ENCODE peak calls at places on chromosomes 7 and 10, in seven cellular contexts. W, Q, A, N, C, S and U are unnamed samples.

GRCh38 chr10:13668126-13668525 is 81.4 kb downstream of the PRPF18 start:
- DNase-seq in W (no peak), Q (no peak), A (no peak), N (no peak), C (no peak), S (no peak), U (no peak)

GRCh38 chr10:89100680-89101079 is 106.4 kb downstream of the CH25H start:
- DNase-seq in W (no peak), Q (no peak), A (peak; percentile 48), N (peak; percentile 90), C (no peak), S (peak; percentile 62), U (no peak)

GRCh38 chr7:12004547-12004946 is 172.5 kb upstream of the THSD7A start:
- DNase-seq in W (no peak), Q (no peak), A (no peak), N (no peak), C (no peak), S (no peak), U (peak; percentile 26)

GRCh38 chr7:64521409-64521984 is 41.4 kb downstream of the ZNF680 start:
- DNase-seq in W (no peak), Q (no peak), A (no peak), N (no peak), C (no peak), S (no peak), U (no peak)

GRCh38 chr10:35127289-35127891 is 744 bp downstream of the CREM start:
- DNase-seq in W (peak; percentile 43), Q (peak; percentile 32), A (peak; percentile 90), N (peak; percentile 63), C (peak; percentile 84), S (peak; percentile 51), U (peak; percentile 79)

GRCh38 chr7:96921231-96921630 is 84.1 kb upstream of the DLX6 start:
- DNase-seq in W (no peak), Q (no peak), A (no peak), N (no peak), C (no peak), S (no peak), U (no peak)

GRCh38 chr10:103584216-103585010 is 90.9 kb downstream of the NEURL1 start:
- DNase-seq in W (no peak), Q (no peak), A (peak; percentile 83), N (no peak), C (no peak), S (no peak), U (no peak)

GRCh38 chr10:92290076-92290836 is 622 bp downstream of the CPEB3 start:
- DNase-seq in W (peak; percentile 38), Q (peak; percentile 6), A (peak; percentile 75), N (peak; percentile 49), C (peak; percentile 58), S (peak; percentile 29), U (no peak)

GRCh38 chr10:110893559-110894179 is 21.9 kb downstream of the PDCD4 start:
- DNase-seq in W (peak; percentile 48), Q (no peak), A (peak; percentile 72), N (peak; percentile 46), C (peak; percentile 54), S (peak; percentile 31), U (peak; percentile 90)

GRCh38 chr7:133020501-133020900 is 61.4 kb downstream of the CHCHD3 start:
- DNase-seq in W (no peak), Q (no peak), A (no peak), N (no peak), C (no peak), S (no peak), U (no peak)

GRCh38 chr7:35849158-35849831 is 48.4 kb downstream of the SEPTIN7 start:
- DNase-seq in W (no peak), Q (no peak), A (no peak), N (peak; percentile 20), C (no peak), S (peak; percentile 58), U (no peak)

GRCh38 chr10:31116226-31116625 is 84.6 kb upstream of the ZNF438 start:
- DNase-seq in W (no peak), Q (no peak), A (no peak), N (no peak), C (no peak), S (peak; percentile 20), U (no peak)

GRCh38 chr7:4886671-4887070 is 3.2 kb upstream of the RADIL start:
- DNase-seq in W (no peak), Q (no peak), A (no peak), N (no peak), C (no peak), S (no peak), U (no peak)

GRCh38 chr10:3091346-3091787 is 24.0 kb downstream of the PFKP start:
- DNase-seq in W (no peak), Q (peak; percentile 86), A (peak; percentile 89), N (peak; percentile 94), C (peak; percentile 67), S (peak; percentile 94), U (no peak)

GRCh38 chr7:79968249-79968648 is 166.4 kb upstream of the GNAI1 start:
- DNase-seq in W (no peak), Q (no peak), A (no peak), N (no peak), C (no peak), S (peak; percentile 7), U (no peak)

GRCh38 chr10:69093933-69094332 is 6.0 kb downstream of the SRGN start:
- DNase-seq in W (no peak), Q (no peak), A (peak; percentile 44), N (peak; percentile 33), C (no peak), S (no peak), U (no peak)

GRCh38 chr10:33952692-33953360 is 618.4 kb upstream of the NRP1 start:
- DNase-seq in W (no peak), Q (no peak), A (peak; percentile 71), N (peak; percentile 82), C (no peak), S (peak; percentile 65), U (no peak)

GRCh38 chr7:140559410-140559809 is 80.1 kb upstream of the MKRN1 start:
- DNase-seq in W (no peak), Q (peak; percentile 37), A (no peak), N (no peak), C (no peak), S (no peak), U (no peak)

GRCh38 chr10:110664483-110665420 is 20.6 kb downstream of the RBM20 start:
- DNase-seq in W (no peak), Q (peak; percentile 72), A (peak; percentile 93), N (peak; percentile 96), C (peak; percentile 65), S (peak; percentile 88), U (no peak)

GRCh38 chr10:124359336-124359832 is 59.3 kb downstream of the OAT start:
- DNase-seq in W (no peak), Q (no peak), A (no peak), N (no peak), C (no peak), S (no peak), U (no peak)

GRCh38 chr7:99188221-99188620 is 19.7 kb downstream of the KPNA7 start:
- DNase-seq in W (no peak), Q (no peak), A (no peak), N (no peak), C (no peak), S (no peak), U (no peak)

DNA sequence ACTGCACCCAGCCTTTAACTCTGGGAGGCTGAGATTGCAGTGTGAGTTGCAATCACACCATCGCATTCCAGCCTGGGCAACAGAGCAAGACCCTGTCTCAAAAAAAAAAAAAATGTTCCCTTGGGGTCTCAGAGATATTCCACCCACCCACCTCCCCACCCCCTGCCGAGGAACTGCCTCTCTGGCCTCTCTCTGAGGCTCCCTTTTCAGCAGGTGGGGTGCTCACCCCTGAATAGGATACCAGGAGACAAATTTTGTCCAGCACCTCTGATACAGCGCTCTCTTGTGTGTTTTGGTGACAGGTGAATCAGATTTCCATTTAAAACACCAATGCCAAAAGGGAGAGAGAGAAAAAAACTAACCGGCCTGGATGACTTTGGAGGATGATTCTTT is 92.6 kb upstream of the KIF5B start:
- DNase-seq in W (no peak), Q (no peak), A (no peak), N (no peak), C (no peak), S (no peak), U (no peak)
- H3K4me2 ChIP-seq in W (no peak overlapping the region), Q (no peak overlapping the region), A (peak overlapping the region; percentile 68), N (peak overlapping the region; percentile 59), C (no peak overlapping the region), S (peak overlapping the region; percentile 81), U (no peak overlapping the region)

GRCh38 chr10:527416-527815 is 162.1 kb downstream of the DIP2C start:
- DNase-seq in W (no peak), Q (no peak), A (no peak), N (peak; percentile 66), C (no peak), S (no peak), U (no peak)
- H3K27ac ChIP-seq in W (no peak overlapping the region), Q (no peak overlapping the region), A (no peak overlapping the region), N (peak overlapping the region; percentile 45), C (no peak overlapping the region), S (no peak overlapping the region), U (no peak overlapping the region)

GRCh38 chr7:66929935-66930334 is 8.9 kb downstream of the TMEM248 start:
- DNase-seq in W (no peak), Q (no peak), A (no peak), N (no peak), C (no peak), S (no peak), U (no peak)
- H3K4me2 ChIP-seq in W (no peak overlapping the region), Q (no peak overlapping the region), A (no peak overlapping the region), N (no peak overlapping the region), C (no peak overlapping the region), S (no peak overlapping the region), U (no peak overlapping the region)

GRCh38 chr7:112206238-112207105 is at the start of the genes DOCK4 and ZNF277:
- DNase-seq in W (peak; percentile 96), Q (peak; percentile 100), A (peak; percentile 100), N (peak; percentile 99), C (peak; percentile 99), S (peak; percentile 97), U (peak; percentile 100)

GRCh38 chr7:112205348-112206237 is 606 bp downstream of the DOCK4 start:
- DNase-seq in W (peak; percentile 54), Q (peak; percentile 44), A (peak; percentile 73), N (peak; percentile 64), C (peak; percentile 71), S (peak; percentile 71), U (peak; percentile 63)

GRCh38 chr7:112202819-112203218 is 3.4 kb downstream of the DOCK4 start:
- DNase-seq in W (no peak), Q (no peak), A (no peak), N (no peak), C (peak; percentile 45), S (no peak), U (peak; percentile 75)

GRCh38 chr7:112204776-112205347 is 1.3 kb downstream of the DOCK4 start:
- DNase-seq in W (peak; percentile 14), Q (no peak), A (peak; percentile 35), N (no peak), C (peak; percentile 8), S (no peak), U (peak; percentile 42)

DNA sequence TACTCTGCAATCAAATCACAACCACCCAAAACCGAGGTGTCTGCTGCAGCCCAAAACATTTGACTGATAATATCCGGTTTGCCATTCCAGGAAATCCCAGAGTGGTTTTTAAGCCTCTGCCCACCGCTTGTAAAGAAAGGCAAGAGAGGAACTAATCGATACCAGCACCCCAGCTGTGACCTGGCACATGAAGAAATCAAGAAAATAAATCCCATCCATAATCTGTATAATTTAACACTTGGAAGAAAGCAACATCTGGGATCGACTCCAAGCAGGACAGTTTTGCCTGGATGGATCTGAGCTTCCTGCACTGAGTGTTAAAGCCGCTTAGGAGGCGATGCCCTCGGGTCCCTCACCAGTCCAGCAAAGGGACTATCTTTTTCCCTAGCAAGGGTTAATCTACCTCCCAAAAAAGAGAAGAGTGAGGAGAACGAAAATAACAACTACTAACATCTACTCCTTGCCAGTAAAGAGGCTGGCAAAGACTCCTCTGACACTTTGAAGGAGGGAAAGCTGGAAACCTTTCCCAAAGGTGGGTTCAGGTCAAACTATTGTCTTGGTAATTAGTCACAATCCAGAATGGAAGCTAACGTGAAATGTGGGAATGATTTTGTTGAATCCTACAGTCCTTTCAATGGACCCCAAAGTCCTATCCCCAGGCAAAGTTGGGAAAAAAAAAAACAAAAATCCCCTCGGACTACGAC is 2.0 kb downstream of the DOCK4 start:
- DNase-seq in W (peak; percentile 26), Q (no peak), A (peak; percentile 49), N (no peak), C (no peak), S (no peak), U (no peak)
- H3K27ac ChIP-seq in W (peak overlapping the region; percentile 89), Q (no peak overlapping the region), A (no peak overlapping the region), N (peak overlapping the region; percentile 53), C (peak overlapping the region; percentile 64), S (no peak overlapping the region), U (no peak overlapping the region)